ENCODE peak calls at places on chromosomes 16 and 17, in eight cellular contexts. I is HL-60; Z is colonic mucosa; P is mesendoderm; V is CD8-positive, alpha-beta memory T cell; H is right cardiac atrium; F is thoracic aorta; K is cardiac muscle cell. Q is an unnamed sample.
A peak's percentile ranks its signal among the peaks of the same experiment; 100 is the strongest.

GRCh38 chr16:68049448-68049847 is 26.4 kb downstream of the DUS2 start:
- DNase-seq in I (no peak), Z (no peak), P (no peak), V (no peak), H (no peak), F (no peak), K (no peak), Q (no peak)

GRCh38 chr17:19376799-19377198 is 1.5 kb upstream of the MAPK7 start:
- DNase-seq in I (no peak), Z (peak; percentile 60), P (no peak), V (no peak), H (no peak), F (no peak), K (no peak), Q (no peak)

GRCh38 chr17:57970706-57971105 is 15.5 kb upstream of the CUEDC1 start:
- DNase-seq in I (no peak), Z (peak; percentile 4), P (no peak), V (no peak), H (no peak), F (no peak), K (no peak), Q (no peak)

GRCh38 chr17:17313350-17313991 is 10.3 kb downstream of the NT5M start:
- DNase-seq in I (peak; percentile 56), Z (peak; percentile 59), P (peak; percentile 78), V (peak; percentile 71), H (no peak), F (no peak), K (peak; percentile 30), Q (no peak)

GRCh38 chr17:75827291-75828050 is 16.7 kb downstream of the UNC13D start:
- DNase-seq in I (no peak), Z (peak; percentile 56), P (peak; percentile 92), V (peak; percentile 65), H (peak; percentile 89), F (no peak), K (peak; percentile 81), Q (peak; percentile 91)

GRCh38 chr17:82029990-82030469 is 1.4 kb upstream of the RAC3 start:
- DNase-seq in I (no peak), Z (no peak), P (no peak), V (no peak), H (no peak), F (no peak), K (no peak), Q (no peak)

GRCh38 chr16:62213763-62214162 is 177.5 kb upstream of the CDH8 start:
- DNase-seq in I (peak; percentile 10), Z (no peak), P (peak; percentile 77), V (no peak), H (no peak), F (no peak), K (no peak), Q (no peak)

GRCh38 chr17:19317359-19318095 is 45.0 kb downstream of the B9D1 start:
- DNase-seq in I (peak; percentile 30), Z (peak; percentile 82), P (peak; percentile 98), V (no peak), H (peak; percentile 92), F (no peak), K (peak; percentile 72), Q (peak; percentile 15)

GRCh38 chr17:949623-950338 is 29.8 kb downstream of the NXN start:
- DNase-seq in I (no peak), Z (no peak), P (peak; percentile 95), V (no peak), H (peak; percentile 22), F (no peak), K (no peak), Q (no peak)

GRCh38 chr16:89931305-89931896 is 8.3 kb downstream of the TUBB3 start:
- DNase-seq in I (no peak), Z (no peak), P (no peak), V (no peak), H (no peak), F (no peak), K (no peak), Q (no peak)

GRCh38 chr17:53749178-53749577 is 73.5 kb upstream of the KIF2B start:
- DNase-seq in I (no peak), Z (no peak), P (peak; percentile 67), V (no peak), H (no peak), F (no peak), K (peak; percentile 40), Q (no peak)
- H3K27ac ChIP-seq in I (no peak overlapping the region), Z (no peak overlapping the region), P (no peak overlapping the region), V (no peak overlapping the region), H (no peak overlapping the region), F (no peak overlapping the region), K (peak overlapping the region; percentile 42), Q (no peak overlapping the region)

GRCh38 chr16:28532940-28533647 is 5.7 kb downstream of the NUPR1 start:
- DNase-seq in I (no peak), Z (no peak), P (no peak), V (no peak), H (no peak), F (no peak), K (no peak), Q (no peak)
- H3K27ac ChIP-seq in I (peak overlapping the region; percentile 44), Z (peak overlapping the region; percentile 54), P (no peak overlapping the region), V (no peak overlapping the region), H (peak overlapping the region; percentile 64), F (peak overlapping the region; percentile 45), K (no peak overlapping the region), Q (no peak overlapping the region)

GRCh38 chr16:88739975-88740726 is 33.8 kb downstream of the CTU2 start:
- DNase-seq in I (no peak), Z (no peak), P (no peak), V (no peak), H (no peak), F (no peak), K (no peak), Q (no peak)

GRCh38 chr16:88736496-88736895 is 30.2 kb downstream of the CTU2 start:
- DNase-seq in I (no peak), Z (no peak), P (no peak), V (no peak), H (no peak), F (no peak), K (no peak), Q (no peak)

GRCh38 chr16:88737298-88738166 is 31.2 kb downstream of the CTU2 start:
- DNase-seq in I (peak; percentile 75), Z (peak; percentile 68), P (peak; percentile 77), V (peak; percentile 62), H (peak; percentile 89), F (no peak), K (peak; percentile 86), Q (peak; percentile 81)

GRCh38 chr16:88739139-88739974 is 33.1 kb downstream of the CTU2 start:
- DNase-seq in I (no peak), Z (no peak), P (no peak), V (no peak), H (no peak), F (no peak), K (no peak), Q (no peak)

GRCh38 chr16:88738167-88739084 is 32.1 kb downstream of the CTU2 start:
- DNase-seq in I (no peak), Z (no peak), P (no peak), V (no peak), H (no peak), F (no peak), K (no peak), Q (no peak)
- H3K27ac ChIP-seq in I (no peak overlapping the region), Z (no peak overlapping the region), P (no peak overlapping the region), V (no peak overlapping the region), H (no peak overlapping the region), F (no peak overlapping the region), K (no peak overlapping the region), Q (no peak overlapping the region)

GRCh38 chr16:27470567-27471431 is 68.8 kb downstream of the IL21R start:
- DNase-seq in I (no peak), Z (no peak), P (no peak), V (no peak), H (peak; percentile 51), F (peak; percentile 36), K (peak; percentile 67), Q (peak; percentile 67)
- H3K27ac ChIP-seq in I (no peak overlapping the region), Z (no peak overlapping the region), P (no peak overlapping the region), V (peak overlapping the region; percentile 54), H (no peak overlapping the region), F (no peak overlapping the region), K (no peak overlapping the region), Q (peak overlapping the region; percentile 66)

GRCh38 chr16:52499061-52499460 is 47.9 kb downstream of the TOX3 start:
- DNase-seq in I (no peak), Z (no peak), P (no peak), V (no peak), H (no peak), F (no peak), K (no peak), Q (no peak)

GRCh38 chr16:52500963-52501362 is 46.0 kb downstream of the TOX3 start:
- DNase-seq in I (no peak), Z (no peak), P (no peak), V (no peak), H (no peak), F (no peak), K (no peak), Q (no peak)

GRCh38 chr16:52497067-52497816 is 49.7 kb downstream of the TOX3 start:
- DNase-seq in I (no peak), Z (peak; percentile 35), P (no peak), V (no peak), H (no peak), F (no peak), K (peak; percentile 34), Q (no peak)

GRCh38 chr16:52496051-52496876 is 50.7 kb downstream of the TOX3 start:
- DNase-seq in I (no peak), Z (peak; percentile 29), P (no peak), V (no peak), H (no peak), F (no peak), K (no peak), Q (no peak)

DNA sequence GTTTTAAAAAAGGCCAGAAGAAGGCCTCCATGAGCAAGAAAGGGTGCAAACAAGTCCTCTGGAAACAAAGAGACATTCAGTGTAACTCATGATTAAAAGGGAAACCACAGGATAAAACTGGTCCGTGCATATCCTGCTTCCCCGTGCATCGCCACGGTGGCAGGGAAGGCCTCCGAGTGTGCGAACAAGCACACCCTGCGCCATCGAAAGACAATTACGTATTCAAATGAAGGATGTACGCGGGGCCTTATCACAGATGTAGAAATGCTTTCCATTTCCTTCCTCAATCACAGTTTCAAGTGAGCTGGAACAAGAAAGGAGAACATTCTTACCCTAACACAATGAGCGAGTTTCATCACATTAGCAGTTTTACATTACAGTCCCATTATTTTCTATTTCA is 48.3 kb downstream of the TOX3 start:
- DNase-seq in I (no peak), Z (peak; percentile 68), P (peak; percentile 6), V (no peak), H (peak; percentile 21), F (no peak), K (peak; percentile 22), Q (no peak)
- H3K27ac ChIP-seq in I (no peak overlapping the region), Z (peak overlapping the region; percentile 34), P (no peak overlapping the region), V (no peak overlapping the region), H (no peak overlapping the region), F (no peak overlapping the region), K (no peak overlapping the region), Q (no peak overlapping the region)